ENCODE peak calls at places on chromosome 2, in nine cellular contexts. One of them, this sample, is unnamed.

GRCh38 chr2:234643407-234643806 is 146.5 kb upstream of the ARL4C start:
- DNase-seq in HCT116: peak
- DNase-seq in body of pancreas: no peak
- DNase-seq in endothelial cell of umbilical vein: no peak
- DNase-seq in Peyer's patch: no peak
- DNase-seq in ovary: no peak
- DNase-seq in transverse colon: no peak
- DNase-seq in IMR-90: peak
- DNase-seq in breast epithelium: no peak
- DNase-seq in this sample: no peak

GRCh38 chr2:12761109-12761508 is 44.4 kb downstream of the TRIB2 start:
- DNase-seq in breast epithelium: no peak
- DNase-seq in endothelial cell of umbilical vein: no peak
- DNase-seq in ovary: no peak
- DNase-seq in transverse colon: no peak
- DNase-seq in HCT116: no peak
- DNase-seq in Peyer's patch: no peak
- DNase-seq in body of pancreas: no peak
- DNase-seq in IMR-90: no peak
- DNase-seq in this sample: no peak

GRCh38 chr2:75100011-75100680 is 99.2 kb downstream of the TACR1 start:
- DNase-seq in body of pancreas: no peak
- DNase-seq in endothelial cell of umbilical vein: no peak
- DNase-seq in breast epithelium: no peak
- DNase-seq in Peyer's patch: no peak
- DNase-seq in IMR-90: peak
- DNase-seq in ovary: no peak
- DNase-seq in HCT116: no peak
- DNase-seq in transverse colon: no peak
- DNase-seq in this sample: no peak

GRCh38 chr2:233811087-233811486 is 33.0 kb downstream of the MROH2A start:
- DNase-seq in IMR-90: no peak
- DNase-seq in Peyer's patch: peak
- DNase-seq in HCT116: no peak
- DNase-seq in endothelial cell of umbilical vein: no peak
- DNase-seq in breast epithelium: no peak
- DNase-seq in body of pancreas: peak
- DNase-seq in ovary: no peak
- DNase-seq in transverse colon: no peak
- DNase-seq in this sample: no peak

GRCh38 chr2:215960825-215961224 is 52.5 kb downstream of the MREG start:
- DNase-seq in body of pancreas: no peak
- DNase-seq in Peyer's patch: no peak
- DNase-seq in transverse colon: no peak
- DNase-seq in endothelial cell of umbilical vein: no peak
- DNase-seq in HCT116: no peak
- DNase-seq in ovary: no peak
- DNase-seq in breast epithelium: no peak
- DNase-seq in IMR-90: no peak
- DNase-seq in this sample: no peak

GRCh38 chr2:65071499-65072180 is 15.4 kb downstream of the CEP68 start:
- DNase-seq in breast epithelium: no peak
- DNase-seq in HCT116: no peak
- DNase-seq in body of pancreas: peak
- DNase-seq in endothelial cell of umbilical vein: no peak
- DNase-seq in Peyer's patch: no peak
- DNase-seq in ovary: peak
- DNase-seq in transverse colon: no peak
- DNase-seq in IMR-90: no peak
- DNase-seq in this sample: no peak

GRCh38 chr2:148552675-148553331 is 91.7 kb upstream of the EPC2 start:
- DNase-seq in body of pancreas: no peak
- DNase-seq in transverse colon: no peak
- DNase-seq in endothelial cell of umbilical vein: peak
- DNase-seq in Peyer's patch: no peak
- DNase-seq in HCT116: no peak
- DNase-seq in ovary: no peak
- DNase-seq in breast epithelium: no peak
- DNase-seq in IMR-90: peak
- DNase-seq in this sample: no peak

GRCh38 chr2:166343467-166343866 is 32.3 kb downstream of the SCN9A start:
- DNase-seq in breast epithelium: no peak
- DNase-seq in Peyer's patch: no peak
- DNase-seq in ovary: no peak
- DNase-seq in transverse colon: no peak
- DNase-seq in endothelial cell of umbilical vein: no peak
- DNase-seq in HCT116: no peak
- DNase-seq in body of pancreas: no peak
- DNase-seq in IMR-90: no peak
- DNase-seq in this sample: no peak

GRCh38 chr2:211435331-211435730 is 878.9 kb downstream of the CPS1 start:
- DNase-seq in IMR-90: no peak
- DNase-seq in HCT116: no peak
- DNase-seq in breast epithelium: no peak
- DNase-seq in endothelial cell of umbilical vein: no peak
- DNase-seq in Peyer's patch: no peak
- DNase-seq in ovary: no peak
- DNase-seq in transverse colon: no peak
- DNase-seq in body of pancreas: no peak
- DNase-seq in this sample: no peak

GRCh38 chr2:58044145-58044544 is 2.5 kb upstream of the VRK2 start:
- DNase-seq in breast epithelium: no peak
- DNase-seq in transverse colon: no peak
- DNase-seq in IMR-90: no peak
- DNase-seq in endothelial cell of umbilical vein: no peak
- DNase-seq in Peyer's patch: no peak
- DNase-seq in body of pancreas: no peak
- DNase-seq in HCT116: no peak
- DNase-seq in ovary: no peak
- DNase-seq in this sample: no peak

GRCh38 chr2:159054032-159054334 is 85.5 kb downstream of the TANC1 start:
- DNase-seq in body of pancreas: no peak
- DNase-seq in transverse colon: no peak
- DNase-seq in ovary: no peak
- DNase-seq in Peyer's patch: no peak
- DNase-seq in endothelial cell of umbilical vein: no peak
- DNase-seq in IMR-90: no peak
- DNase-seq in breast epithelium: no peak
- DNase-seq in HCT116: no peak
- DNase-seq in this sample: no peak

DNA sequence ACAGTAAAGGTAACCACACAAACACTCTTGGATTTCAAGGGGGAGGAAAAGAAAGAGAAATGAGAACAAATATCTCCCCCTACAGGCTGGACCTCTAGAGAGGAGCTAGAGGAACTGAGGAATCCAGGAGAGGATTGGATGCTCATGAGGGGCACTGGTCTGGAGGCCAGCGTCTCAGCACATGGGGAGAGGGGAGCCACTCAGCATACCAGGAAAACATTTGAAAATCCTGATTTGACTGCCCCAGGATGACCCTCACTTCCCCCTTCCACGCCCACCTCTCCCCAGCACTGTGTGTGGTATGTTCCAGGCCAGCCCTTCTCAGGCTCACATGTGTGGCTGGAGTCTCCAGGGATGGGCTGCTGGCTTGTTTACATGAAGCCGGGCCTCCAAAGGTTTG is 396.8 kb upstream of the ID2 start:
- DNase-seq in breast epithelium: no peak
- DNase-seq in transverse colon: no peak
- DNase-seq in HCT116: peak
- DNase-seq in endothelial cell of umbilical vein: no peak
- DNase-seq in ovary: no peak
- DNase-seq in body of pancreas: no peak
- DNase-seq in Peyer's patch: no peak
- DNase-seq in IMR-90: no peak
- DNase-seq in this sample: no peak
- TF ChIP-seq POLR2A in breast epithelium: no peak
- TF ChIP-seq POLR2A in transverse colon: no peak
- TF ChIP-seq POLR2A in HCT116: no peak
- TF ChIP-seq POLR2A in endothelial cell of umbilical vein: no peak
- TF ChIP-seq POLR2A in ovary: no peak
- TF ChIP-seq POLR2A in body of pancreas: no peak
- TF ChIP-seq POLR2A in Peyer's patch: no peak
- TF ChIP-seq POLR2A in IMR-90: no peak
- TF ChIP-seq POLR2A in this sample: no peak

GRCh38 chr2:127386246-127386645 is 1.5 kb downstream of the MAP3K2 start:
- DNase-seq in breast epithelium: no peak
- DNase-seq in endothelial cell of umbilical vein: no peak
- DNase-seq in Peyer's patch: no peak
- DNase-seq in HCT116: no peak
- DNase-seq in ovary: no peak
- DNase-seq in body of pancreas: no peak
- DNase-seq in IMR-90: no peak
- DNase-seq in transverse colon: no peak
- DNase-seq in this sample: no peak
- TF ChIP-seq CTCF in breast epithelium: no peak
- TF ChIP-seq CTCF in endothelial cell of umbilical vein: no peak
- TF ChIP-seq CTCF in Peyer's patch: no peak
- TF ChIP-seq CTCF in HCT116: no peak
- TF ChIP-seq CTCF in ovary: no peak
- TF ChIP-seq CTCF in body of pancreas: no peak
- TF ChIP-seq CTCF in IMR-90: no peak
- TF ChIP-seq CTCF in transverse colon: no peak
- TF ChIP-seq CTCF in this sample: no peak

DNA sequence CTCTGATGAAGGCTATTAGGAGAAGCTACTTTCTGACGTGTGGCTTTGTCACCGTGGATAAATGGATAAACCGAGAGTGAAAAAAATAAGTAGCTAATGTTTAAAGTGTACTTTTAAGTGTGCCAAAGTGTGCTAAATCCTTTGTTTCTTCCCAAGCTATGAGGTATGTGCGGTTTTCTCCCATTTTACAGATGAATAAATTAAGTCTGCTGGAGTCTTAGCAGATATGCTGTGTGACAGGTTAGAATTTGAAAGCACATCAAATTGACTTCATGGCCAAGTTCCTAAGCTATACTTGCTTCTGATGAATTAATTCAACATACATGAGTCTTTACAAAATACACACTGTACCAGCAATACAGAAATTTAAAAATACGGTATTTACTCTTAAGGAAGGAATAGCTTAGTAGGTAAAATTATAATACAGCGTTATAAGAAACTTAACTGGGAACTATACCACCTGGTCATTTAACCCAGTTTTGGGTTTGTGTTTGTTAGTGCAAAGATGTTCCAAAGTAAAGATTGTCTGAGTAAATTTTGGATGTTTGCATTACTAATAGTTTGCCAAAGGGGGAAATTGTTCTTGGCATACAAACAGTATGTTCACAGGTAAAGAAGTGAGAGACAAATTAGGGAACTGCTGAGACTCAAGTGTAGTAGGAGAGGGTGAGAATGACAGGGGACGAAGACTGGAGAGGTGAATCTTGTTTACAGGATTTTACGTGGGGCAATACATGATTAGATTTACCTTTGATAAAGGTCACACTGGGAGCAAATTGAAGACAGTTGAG is 1.4 kb downstream of the AGPS start:
- DNase-seq in endothelial cell of umbilical vein: no peak
- DNase-seq in breast epithelium: no peak
- DNase-seq in Peyer's patch: no peak
- DNase-seq in IMR-90: no peak
- DNase-seq in HCT116: no peak
- DNase-seq in transverse colon: no peak
- DNase-seq in body of pancreas: no peak
- DNase-seq in ovary: no peak
- DNase-seq in this sample: no peak
- H3K27ac ChIP-seq in endothelial cell of umbilical vein: peak
- H3K27ac ChIP-seq in breast epithelium: peak
- H3K27ac ChIP-seq in Peyer's patch: peak
- H3K27ac ChIP-seq in IMR-90: no peak
- H3K27ac ChIP-seq in HCT116: no peak
- H3K27ac ChIP-seq in transverse colon: peak
- H3K27ac ChIP-seq in body of pancreas: no peak
- H3K27ac ChIP-seq in ovary: no peak
- H3K27ac ChIP-seq in this sample: peak

GRCh38 chr2:241702405-241703127 is 727 bp downstream of the ING5 start:
- DNase-seq in ovary: peak
- DNase-seq in Peyer's patch: peak
- DNase-seq in endothelial cell of umbilical vein: peak
- DNase-seq in HCT116: peak
- DNase-seq in body of pancreas: peak
- DNase-seq in IMR-90: peak
- DNase-seq in transverse colon: peak
- DNase-seq in breast epithelium: peak
- DNase-seq in this sample: peak
- TF ChIP-seq POLR2A in ovary: no peak
- TF ChIP-seq POLR2A in Peyer's patch: no peak
- TF ChIP-seq POLR2A in endothelial cell of umbilical vein: no peak
- TF ChIP-seq POLR2A in HCT116: no peak
- TF ChIP-seq POLR2A in body of pancreas: peak
- TF ChIP-seq POLR2A in IMR-90: no peak
- TF ChIP-seq POLR2A in transverse colon: no peak
- TF ChIP-seq POLR2A in breast epithelium: no peak
- TF ChIP-seq POLR2A in this sample: no peak